ENCODE peak calls at places on chromosomes 11 and 22, in six cellular contexts. E is endothelial cell, S is ovary, P is spleen, X is mucosa of descending colon, W is mesothelial cell of epicardium. V is an unnamed sample.

GRCh38 chr22:38440747-38441350 is 14.2 kb downstream of the KCNJ4 start:
- DNase-seq in P (no peak), E (no peak), W (no peak), X (no peak), S (no peak), V (no peak)

GRCh38 chr11:69495441-69496201 is 14.2 kb downstream of the LINC01488 start:
- DNase-seq in E (no peak), S (no peak), P (peak), W (no peak), X (no peak), V (no peak)

GRCh38 chr11:38718659-38719058 is 2120.6 kb upstream of the RAG2 start:
- DNase-seq in P (no peak), W (no peak), S (no peak), E (no peak), X (no peak), V (no peak)

GRCh38 chr11:122724520-122724919 is 69.0 kb downstream of the UBASH3B start:
- DNase-seq in E (no peak), W (no peak), S (no peak), P (no peak), X (no peak), V (no peak)

GRCh38 chr11:29120329-29120695 is 896.5 kb downstream of the KCNA4 start:
- DNase-seq in S (no peak), X (no peak), W (no peak), P (no peak), E (no peak), V (no peak)

GRCh38 chr11:33475999-33476398 is 218.8 kb downstream of the HIPK3 start:
- DNase-seq in W (peak), S (no peak), E (no peak), P (no peak), X (no peak), V (no peak)

GRCh38 chr11:105100206-105100605 is 39.4 kb downstream of the CARD18 start:
- DNase-seq in P (no peak), W (no peak), S (no peak), E (no peak), X (no peak), V (no peak)

GRCh38 chr22:37202706-37203105 is 9.6 kb downstream of the SSTR3 start:
- DNase-seq in P (peak), W (no peak), S (peak), X (no peak), E (no peak), V (no peak)

GRCh38 chr11:29255401-29255800 is 761.4 kb downstream of the KCNA4 start:
- DNase-seq in X (no peak), S (no peak), E (no peak), W (no peak), P (no peak), V (no peak)

GRCh38 chr11:39990413-39990812 is 1469.0 kb downstream of the LRRC4C start:
- DNase-seq in W (no peak), X (no peak), E (no peak), P (no peak), S (no peak), V (no peak)

GRCh38 chr22:41092023-41092817 is at the start of gene EP300:
- DNase-seq in E (peak), W (peak), X (peak), S (peak), P (peak), V (peak)
- TF ChIP-seq CTCF in E (no peak), W (no peak), X (no peak), S (no peak), P (peak), V (peak)

GRCh38 chr11:76579047-76579751 is 91.3 kb downstream of the LRRC32 start:
- DNase-seq in W (no peak), E (no peak), X (peak), S (peak), P (no peak), V (no peak)
- TF ChIP-seq CTCF in W (no peak), E (no peak), X (no peak), S (no peak), P (peak), V (peak)

GRCh38 chr11:121063728-121064127 is 37.3 kb upstream of the TECTA start:
- DNase-seq in X (no peak), P (no peak), S (no peak), E (peak), W (no peak), V (no peak)
- TF ChIP-seq CTCF in X (no peak), P (peak), S (no peak), E (peak), W (peak), V (no peak)

GRCh38 chr11:67195971-67196418 is 70.3 kb upstream of the GRK2 start:
- DNase-seq in W (no peak), S (no peak), X (no peak), E (no peak), P (no peak), V (no peak)
- TF ChIP-seq CTCF in W (no peak), S (no peak), X (no peak), E (no peak), P (no peak), V (no peak)